ENCODE peak calls at places on chromosome 22, in six cellular contexts. D is RWPE1, N is small intestine, P is SHP77, I is A172, Z is head of caudate nucleus. T is an unnamed sample.
A peak's percentile ranks its signal among the peaks of the same experiment; 100 is the strongest.

GRCh38 chr22:41929158-41929896 is 2.7 kb upstream of the TNFRSF13C start:
- DNase-seq in D (no peak), N (no peak), P (peak; percentile 75), I (no peak), Z (no peak), T (no peak)

GRCh38 chr22:36816338-36816634 is 549 bp downstream of the PVALB start:
- DNase-seq in D (no peak), N (no peak), P (no peak), I (no peak), Z (no peak), T (no peak)

GRCh38 chr22:19769393-19769715 is 8.8 kb downstream of the TBX1 start:
- DNase-seq in D (no peak), N (no peak), P (no peak), I (no peak), Z (no peak), T (no peak)

GRCh38 chr22:44550666-44551491 is 52.8 kb upstream of the RTL6 start:
- DNase-seq in D (peak; percentile 49), N (peak; percentile 1), P (peak; percentile 63), I (peak; percentile 64), Z (no peak), T (peak; percentile 64)

GRCh38 chr22:40203568-40203967 is 25.8 kb downstream of the TNRC6B start:
- DNase-seq in D (no peak), N (peak; percentile 22), P (peak; percentile 41), I (no peak), Z (no peak), T (no peak)

GRCh38 chr22:26484360-26484706 is 656 bp downstream of the SRRD start:
- DNase-seq in D (no peak), N (no peak), P (no peak), I (no peak), Z (no peak), T (no peak)

GRCh38 chr22:39408173-39408572 is 8.6 kb downstream of the TAB1 start:
- DNase-seq in D (no peak), N (no peak), P (no peak), I (no peak), Z (no peak), T (no peak)

GRCh38 chr22:18906896-18907295 is 776 bp downstream of the DGCR6 start:
- DNase-seq in D (no peak), N (no peak), P (no peak), I (no peak), Z (peak; percentile 1), T (no peak)

GRCh38 chr22:50302041-50302541 is 5.4 kb downstream of the PLXNB2 start:
- DNase-seq in D (no peak), N (peak; percentile 65), P (no peak), I (peak; percentile 44), Z (no peak), T (peak; percentile 65)

GRCh38 chr22:50544078-50544745 is 1.5 kb upstream of the KLHDC7B start:
- DNase-seq in D (no peak), N (peak; percentile 76), P (no peak), I (no peak), Z (peak; percentile 72), T (peak; percentile 91)

GRCh38 chr22:23856721-23857605 is 712 bp upstream of the SLC2A11 start:
- DNase-seq in D (no peak), N (peak; percentile 31), P (peak; percentile 68), I (no peak), Z (peak; percentile 33), T (peak; percentile 60)

GRCh38 chr22:39176673-39177455 is 24.4 kb upstream of the CBX7 start:
- DNase-seq in D (no peak), N (no peak), P (no peak), I (no peak), Z (no peak), T (no peak)

GRCh38 chr22:49998718-49999062 is 13.9 kb downstream of the IL17REL start:
- DNase-seq in D (no peak), N (no peak), P (no peak), I (no peak), Z (no peak), T (no peak)

GRCh38 chr22:45932066-45932465 is 44.9 kb downstream of the WNT7B start:
- DNase-seq in D (no peak), N (no peak), P (no peak), I (peak; percentile 38), Z (no peak), T (no peak)

GRCh38 chr22:49645791-49646550 is 181.7 kb downstream of the BRD1 start:
- DNase-seq in D (no peak), N (no peak), P (no peak), I (no peak), Z (no peak), T (no peak)